ENCODE peak calls at places on chromosomes 16 and 17, in five cellular contexts. D is neuronal stem cell; L is breast epithelium; C is HepG2; T is CD8-positive, alpha-beta T cell. A is an unnamed sample. For H3K27me3, the result is how much of the 10 kb centered on the place peaks cover.

GRCh38 chr16:66619036-66619435 is 14.5 kb downstream of the CMTM3 start:
- DNase-seq in C (no peak), L (no peak), D (no peak), T (no peak), A (no peak)

GRCh38 chr17:42018339-42018738 is 1.1 kb upstream of the DNAJC7 start:
- DNase-seq in T (no peak), C (peak), L (no peak), D (no peak), A (no peak)

GRCh38 chr16:14489460-14489859 is 140.6 kb downstream of the PARN start:
- DNase-seq in L (no peak), C (peak), D (no peak), T (no peak), A (peak)

GRCh38 chr17:74543406-74543805 is 2.5 kb downstream of the CD300C start:
- DNase-seq in T (no peak), D (no peak), C (no peak), L (no peak), A (no peak)

GRCh38 chr16:8611886-8612595 is 9.5 kb upstream of the METTL22 start:
- DNase-seq in T (no peak), D (no peak), C (no peak), L (no peak), A (no peak)

GRCh38 chr17:56917559-56918296 is 3.9 kb upstream of the TRIM25 start:
- DNase-seq in C (no peak), D (no peak), L (no peak), T (no peak), A (no peak)

GRCh38 chr16:73057369-73058210 is 9.7 kb upstream of the ZFHX3 start:
- DNase-seq in L (no peak), T (no peak), C (no peak), D (peak), A (no peak)

GRCh38 chr16:12178251-12178990 is 201.9 kb downstream of the SNX29 start:
- DNase-seq in D (no peak), L (peak), C (no peak), T (no peak), A (no peak)

GRCh38 chr17:47305302-47305923 is 18.3 kb upstream of the EFCAB13 start:
- DNase-seq in L (peak), C (peak), T (no peak), D (no peak), A (no peak)

GRCh38 chr17:73194514-73195222 is 1.8 kb downstream of the COG1 start:
- DNase-seq in D (no peak), L (no peak), T (no peak), C (no peak), A (no peak)

GRCh38 chr16:77387075-77387474 is 47.8 kb downstream of the ADAMTS18 start:
- DNase-seq in L (no peak), T (no peak), D (no peak), C (no peak), A (no peak)

GRCh38 chr17:61009619-61010018 is 332.0 kb downstream of the BCAS3 start:
- DNase-seq in T (no peak), L (no peak), D (no peak), C (no peak), A (no peak)

GRCh38 chr17:57089391-57089790 is 4.3 kb downstream of the AKAP1 start:
- DNase-seq in D (no peak), C (no peak), L (no peak), T (no peak), A (no peak)

GRCh38 chr17:69733171-69734014 is 318.9 kb downstream of the MAP2K6 start:
- DNase-seq in L (peak), C (no peak), T (no peak), D (no peak), A (no peak)

GRCh38 chr17:52106070-52106469 is 52.4 kb downstream of the CA10 start:
- DNase-seq in T (no peak), D (no peak), C (no peak), L (no peak), A (no peak)

GRCh38 chr17:48002208-48002919 is 31.5 kb downstream of the CDK5RAP3 start:
- DNase-seq in L (no peak), T (no peak), D (no peak), C (peak), A (peak)

GRCh38 chr16:56277040-56277439 is 85.8 kb downstream of the GNAO1 start:
- DNase-seq in D (no peak), L (no peak), C (peak), T (no peak), A (no peak)

GRCh38 chr16:64412578-64413280 is 709.1 kb downstream of the CDH11 start:
- DNase-seq in L (no peak), C (no peak), D (no peak), T (no peak), A (no peak)

GRCh38 chr16:10324210-10324609 is 61.7 kb upstream of the ATF7IP2 start:
- DNase-seq in T (no peak), D (no peak), C (no peak), L (no peak), A (no peak)

GRCh38 chr17:64277831-64278562 is 14.9 kb upstream of the TEX2 start:
- DNase-seq in L (no peak), D (no peak), T (no peak), C (no peak), A (no peak)

GRCh38 chr17:60231234-60231633 is 81.5 kb downstream of the CA4 start:
- DNase-seq in C (peak), T (no peak), L (no peak), D (no peak), A (no peak)

GRCh38 chr17:40479754-40480480 is 21.5 kb downstream of the TNS4 start:
- DNase-seq in C (no peak), L (no peak), D (no peak), T (no peak), A (peak)

GRCh38 chr16:75486014-75486404 is 9.2 kb downstream of the CHST6 start:
- DNase-seq in D (no peak), T (no peak), L (peak), C (no peak), A (no peak)

GRCh38 chr17:54948380-54948779 is 20.1 kb downstream of the COX11 start:
- DNase-seq in T (no peak), C (peak), L (no peak), D (no peak), A (no peak)

GRCh38 chr17:67479119-67479517 is 102.0 kb downstream of the PITPNC1 start:
- DNase-seq in L (no peak), D (no peak), T (no peak), C (no peak), A (no peak)

GRCh38 chr17:56707312-56708219 is 114.1 kb downstream of the NOG start:
- DNase-seq in D (peak), C (no peak), L (no peak), T (no peak), A (no peak)

GRCh38 chr16:67917852-67918236 is 13.8 kb downstream of the CTRL start:
- DNase-seq in L (no peak), D (no peak), C (peak), T (no peak), A (no peak)

GRCh38 chr17:72609501-72609900 is 483.0 kb downstream of the SLC39A11 start:
- DNase-seq in C (no peak), L (no peak), T (no peak), D (no peak), A (no peak)

GRCh38 chr16:67782567-67783352 is 23.6 kb downstream of the RANBP10 start:
- DNase-seq in T (no peak), D (no peak), C (no peak), L (no peak), A (no peak)

GRCh38 chr16:57883953-57884654 is 81.8 kb upstream of the KIFC3 start:
- DNase-seq in D (no peak), C (no peak), T (no peak), L (no peak), A (no peak)

GRCh38 chr17:18258356-18259038 is at the start of gene FLII:
- DNase-seq in L (no peak), T (peak), C (peak), D (peak), A (peak)

GRCh38 chr17:81256616-81257015 is 17.5 kb downstream of the NDUFAF8 start:
- DNase-seq in T (no peak), D (no peak), C (no peak), L (no peak), A (no peak)

GRCh38 chr17:7988750-7989178 is 13.7 kb upstream of the GUCY2D start:
- DNase-seq in D (peak), C (peak), T (no peak), L (no peak), A (no peak)

GRCh38 chr17:14579716-14580115 is 278.8 kb downstream of the HS3ST3B1 start:
- DNase-seq in C (no peak), D (no peak), L (no peak), T (no peak), A (no peak)

GRCh38 chr17:73623247-73623646 is 21.0 kb downstream of the SDK2 start:
- DNase-seq in T (no peak), D (no peak), L (no peak), C (no peak), A (no peak)

GRCh38 chr16:54284931-54285413 is 1.6 kb downstream of the IRX3 start:
- DNase-seq in T (no peak), L (no peak), D (no peak), C (no peak), A (no peak)
- H3K27me3 ChIP-seq in T (under half), L (under half), D (under half), C (under half), A (under half)

DNA sequence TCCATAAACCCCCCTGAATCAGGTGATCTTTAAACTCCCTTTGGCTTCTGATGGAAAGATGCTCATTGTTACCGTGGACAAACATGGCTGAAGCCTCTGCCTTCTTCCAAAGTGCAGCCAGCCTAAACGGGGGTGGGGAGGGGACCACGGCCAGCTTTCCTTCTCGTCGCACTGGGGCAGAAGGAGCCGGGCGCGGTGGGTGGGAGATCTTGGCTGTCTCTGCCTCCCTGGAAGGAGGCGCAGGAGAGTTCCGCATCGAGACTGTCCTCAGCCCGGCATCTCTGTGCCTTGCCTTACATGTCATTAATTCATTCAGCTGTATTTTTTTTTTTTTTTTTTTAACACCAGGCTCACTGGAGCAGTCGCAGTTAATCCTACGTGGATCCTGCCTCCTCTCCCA is 163.3 kb upstream of the PLCG2 start:
- DNase-seq in T (no peak), L (no peak), C (no peak), D (no peak), A (no peak)
- H3K27me3 ChIP-seq in T (under half), L (under half), C (under half), D (under half), A (under half)

GRCh38 chr16:87042551-87043272 is 274.5 kb downstream of the C16orf95 start:
- DNase-seq in T (no peak), L (no peak), C (no peak), D (no peak), A (no peak)
- H3K27me3 ChIP-seq in T (under half), L (under half), C (under half), D (half or more), A (under half)

GRCh38 chr17:3585826-3586225 is 23.4 kb downstream of the TRPV1 start:
- DNase-seq in T (no peak), C (no peak), L (no peak), D (no peak), A (no peak)
- H3K27me3 ChIP-seq in T (under half), C (under half), L (under half), D (under half), A (under half)

DNA sequence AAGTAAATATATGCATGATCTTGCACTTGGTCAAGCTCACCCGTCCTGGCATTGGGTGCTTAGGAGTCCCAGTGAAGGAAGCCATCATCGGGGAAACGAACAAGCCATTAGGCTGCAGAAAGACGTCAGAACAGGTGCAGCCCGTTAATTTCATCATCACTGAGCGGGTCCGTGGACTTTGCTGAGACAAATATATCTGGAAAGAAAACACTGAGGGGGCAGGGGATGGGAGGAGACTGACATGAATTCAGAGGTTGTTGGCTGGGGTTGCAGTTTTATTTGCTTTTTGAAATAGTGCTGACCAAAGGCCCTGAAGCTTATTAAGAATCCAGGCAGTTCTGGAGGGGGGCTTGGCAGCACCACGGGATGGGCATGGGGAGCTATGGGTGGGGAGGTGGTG is 207.2 kb downstream of the ENGASE start:
- DNase-seq in D (no peak), L (no peak), T (no peak), C (peak), A (no peak)
- H3K27me3 ChIP-seq in D (under half), L (under half), T (under half), C (under half), A (under half)

DNA sequence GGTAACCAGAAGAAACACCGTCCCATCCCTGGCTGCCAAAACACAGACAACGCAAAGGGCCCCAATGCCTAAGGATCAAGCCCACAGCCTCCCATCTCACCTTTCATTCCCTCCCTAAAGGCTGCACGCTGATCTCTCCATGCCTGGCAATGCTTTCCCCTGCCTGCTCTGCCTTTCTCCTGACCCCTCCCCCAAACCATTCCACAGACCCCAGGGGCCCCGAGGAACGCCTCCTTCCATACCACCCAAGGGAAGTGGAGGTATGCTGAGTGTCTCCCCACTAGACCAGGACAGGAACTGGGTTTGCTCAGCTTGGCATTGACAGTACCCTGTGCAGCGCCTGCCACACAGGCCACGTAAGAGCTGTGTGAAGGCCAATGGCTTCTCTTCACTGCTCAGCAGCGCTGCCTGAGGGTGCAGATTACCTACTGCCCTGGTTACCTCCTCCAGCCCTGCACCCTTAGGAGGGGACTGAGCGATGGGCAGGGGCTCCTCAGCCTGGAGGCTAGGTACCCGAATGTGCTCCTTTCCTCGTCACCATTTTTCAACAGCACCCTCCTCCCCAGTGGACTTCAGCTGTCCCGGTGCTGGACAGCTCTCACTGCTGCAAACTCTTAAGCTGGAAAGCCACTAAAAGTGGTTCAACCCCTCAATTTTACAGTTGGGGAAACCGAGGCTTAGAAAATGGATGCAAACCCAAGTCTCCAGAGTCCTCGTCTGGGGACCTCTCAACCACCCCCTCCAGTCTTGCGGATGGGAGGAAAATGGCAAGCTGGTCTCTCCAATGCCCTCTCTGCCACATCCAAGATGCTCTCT is 45.0 kb downstream of the SRCIN1 start:
- DNase-seq in L (no peak), T (no peak), C (no peak), D (no peak), A (no peak)
- H3K27me3 ChIP-seq in L (under half), T (under half), C (under half), D (under half), A (under half)

A was measured in HL-60.